ENCODE peak calls at places on chromosome 10, in ten cellular contexts. One of them, this sample, is unnamed. For H3K9me3, the result is how much of the 10 kb centered on the place peaks cover.

GRCh38 chr10:91127341-91128082 is 93.0 kb upstream of the PCGF5 start:
- DNase-seq in mammary epithelial cell: no peak
- DNase-seq in fibroblast of lung: no peak
- DNase-seq in colonic mucosa: no peak
- DNase-seq in lower lobe of right lung: no peak
- DNase-seq in Peyer's patch: no peak
- DNase-seq in thoracic aorta: no peak
- DNase-seq in uterus: no peak
- DNase-seq in upper lobe of right lung: no peak
- DNase-seq in left ventricle myocardium inferior: no peak
- DNase-seq in this sample: no peak

GRCh38 chr10:100535715-100536353 is at the start of gene HIF1AN:
- DNase-seq in mammary epithelial cell: peak
- DNase-seq in fibroblast of lung: peak
- DNase-seq in colonic mucosa: peak
- DNase-seq in lower lobe of right lung: peak
- DNase-seq in Peyer's patch: peak
- DNase-seq in thoracic aorta: peak
- DNase-seq in uterus: peak
- DNase-seq in upper lobe of right lung: peak
- DNase-seq in left ventricle myocardium inferior: peak
- DNase-seq in this sample: peak

GRCh38 chr10:110852255-110852896 is 19.4 kb upstream of the PDCD4 start:
- DNase-seq in mammary epithelial cell: peak
- DNase-seq in fibroblast of lung: peak
- DNase-seq in colonic mucosa: peak
- DNase-seq in lower lobe of right lung: no peak
- DNase-seq in Peyer's patch: peak
- DNase-seq in thoracic aorta: no peak
- DNase-seq in uterus: no peak
- DNase-seq in upper lobe of right lung: no peak
- DNase-seq in left ventricle myocardium inferior: no peak
- DNase-seq in this sample: no peak

GRCh38 chr10:100890696-100891271 is 22.0 kb upstream of the SLF2 start:
- DNase-seq in mammary epithelial cell: peak
- DNase-seq in fibroblast of lung: peak
- DNase-seq in colonic mucosa: no peak
- DNase-seq in lower lobe of right lung: no peak
- DNase-seq in Peyer's patch: peak
- DNase-seq in thoracic aorta: no peak
- DNase-seq in uterus: no peak
- DNase-seq in upper lobe of right lung: no peak
- DNase-seq in left ventricle myocardium inferior: no peak
- DNase-seq in this sample: no peak

GRCh38 chr10:69123747-69124557 is at the start of gene VPS26A:
- DNase-seq in mammary epithelial cell: peak
- DNase-seq in fibroblast of lung: peak
- DNase-seq in colonic mucosa: peak
- DNase-seq in lower lobe of right lung: peak
- DNase-seq in Peyer's patch: peak
- DNase-seq in thoracic aorta: peak
- DNase-seq in uterus: peak
- DNase-seq in upper lobe of right lung: peak
- DNase-seq in left ventricle myocardium inferior: peak
- DNase-seq in this sample: peak

GRCh38 chr10:1550291-1550595 is 187.1 kb downstream of the ADARB2 start:
- DNase-seq in mammary epithelial cell: no peak
- DNase-seq in fibroblast of lung: no peak
- DNase-seq in colonic mucosa: no peak
- DNase-seq in lower lobe of right lung: no peak
- DNase-seq in Peyer's patch: no peak
- DNase-seq in thoracic aorta: no peak
- DNase-seq in uterus: no peak
- DNase-seq in upper lobe of right lung: no peak
- DNase-seq in left ventricle myocardium inferior: no peak
- DNase-seq in this sample: no peak

GRCh38 chr10:3625959-3626751 is 158.9 kb downstream of the KLF6 start:
- DNase-seq in mammary epithelial cell: peak
- DNase-seq in fibroblast of lung: peak
- DNase-seq in colonic mucosa: no peak
- DNase-seq in lower lobe of right lung: no peak
- DNase-seq in Peyer's patch: no peak
- DNase-seq in thoracic aorta: no peak
- DNase-seq in uterus: no peak
- DNase-seq in upper lobe of right lung: no peak
- DNase-seq in left ventricle myocardium inferior: no peak
- DNase-seq in this sample: no peak

GRCh38 chr10:48491422-48492139 is 113.3 kb downstream of the ARHGAP22 start:
- DNase-seq in mammary epithelial cell: no peak
- DNase-seq in fibroblast of lung: no peak
- DNase-seq in colonic mucosa: peak
- DNase-seq in lower lobe of right lung: no peak
- DNase-seq in Peyer's patch: peak
- DNase-seq in thoracic aorta: no peak
- DNase-seq in uterus: no peak
- DNase-seq in upper lobe of right lung: peak
- DNase-seq in left ventricle myocardium inferior: no peak
- DNase-seq in this sample: no peak

GRCh38 chr10:84845628-84846261 is 517.4 kb downstream of the CCSER2 start:
- DNase-seq in mammary epithelial cell: no peak
- DNase-seq in fibroblast of lung: no peak
- DNase-seq in colonic mucosa: no peak
- DNase-seq in lower lobe of right lung: no peak
- DNase-seq in Peyer's patch: no peak
- DNase-seq in thoracic aorta: no peak
- DNase-seq in uterus: no peak
- DNase-seq in upper lobe of right lung: no peak
- DNase-seq in left ventricle myocardium inferior: no peak
- DNase-seq in this sample: no peak

GRCh38 chr10:128274938-128275337 is 148.7 kb upstream of the MKI67 start:
- DNase-seq in mammary epithelial cell: no peak
- DNase-seq in fibroblast of lung: no peak
- DNase-seq in colonic mucosa: no peak
- DNase-seq in lower lobe of right lung: no peak
- DNase-seq in Peyer's patch: no peak
- DNase-seq in thoracic aorta: no peak
- DNase-seq in uterus: no peak
- DNase-seq in upper lobe of right lung: no peak
- DNase-seq in left ventricle myocardium inferior: no peak
- DNase-seq in this sample: no peak

GRCh38 chr10:49076741-49077521 is 38.4 kb downstream of the VSTM4 start:
- DNase-seq in mammary epithelial cell: no peak
- DNase-seq in fibroblast of lung: peak
- DNase-seq in colonic mucosa: peak
- DNase-seq in lower lobe of right lung: no peak
- DNase-seq in Peyer's patch: no peak
- DNase-seq in thoracic aorta: no peak
- DNase-seq in uterus: no peak
- DNase-seq in upper lobe of right lung: no peak
- DNase-seq in left ventricle myocardium inferior: no peak
- DNase-seq in this sample: no peak

GRCh38 chr10:17365402-17365801 is 89.0 kb downstream of the ST8SIA6 start:
- DNase-seq in mammary epithelial cell: no peak
- DNase-seq in fibroblast of lung: no peak
- DNase-seq in colonic mucosa: no peak
- DNase-seq in lower lobe of right lung: no peak
- DNase-seq in Peyer's patch: no peak
- DNase-seq in thoracic aorta: no peak
- DNase-seq in uterus: no peak
- DNase-seq in upper lobe of right lung: no peak
- DNase-seq in left ventricle myocardium inferior: no peak
- DNase-seq in this sample: no peak

GRCh38 chr10:110850990-110851389 is 20.7 kb upstream of the PDCD4 start:
- DNase-seq in mammary epithelial cell: peak
- DNase-seq in fibroblast of lung: peak
- DNase-seq in colonic mucosa: no peak
- DNase-seq in lower lobe of right lung: no peak
- DNase-seq in Peyer's patch: peak
- DNase-seq in thoracic aorta: no peak
- DNase-seq in uterus: no peak
- DNase-seq in upper lobe of right lung: no peak
- DNase-seq in left ventricle myocardium inferior: no peak
- DNase-seq in this sample: no peak

GRCh38 chr10:75643405-75643804 is 212.0 kb downstream of the LRMDA start:
- DNase-seq in mammary epithelial cell: no peak
- DNase-seq in fibroblast of lung: no peak
- DNase-seq in colonic mucosa: no peak
- DNase-seq in lower lobe of right lung: no peak
- DNase-seq in Peyer's patch: no peak
- DNase-seq in thoracic aorta: no peak
- DNase-seq in uterus: no peak
- DNase-seq in upper lobe of right lung: no peak
- DNase-seq in left ventricle myocardium inferior: no peak
- DNase-seq in this sample: no peak

GRCh38 chr10:14617125-14617524 is 157.6 kb downstream of the FAM107B start:
- DNase-seq in mammary epithelial cell: no peak
- DNase-seq in fibroblast of lung: no peak
- DNase-seq in colonic mucosa: no peak
- DNase-seq in lower lobe of right lung: no peak
- DNase-seq in Peyer's patch: no peak
- DNase-seq in thoracic aorta: no peak
- DNase-seq in uterus: no peak
- DNase-seq in upper lobe of right lung: no peak
- DNase-seq in left ventricle myocardium inferior: no peak
- DNase-seq in this sample: no peak

GRCh38 chr10:79255007-79255507 is 92.2 kb upstream of the PPIF start:
- DNase-seq in mammary epithelial cell: no peak
- DNase-seq in fibroblast of lung: no peak
- DNase-seq in colonic mucosa: no peak
- DNase-seq in lower lobe of right lung: no peak
- DNase-seq in Peyer's patch: peak
- DNase-seq in thoracic aorta: no peak
- DNase-seq in uterus: no peak
- DNase-seq in upper lobe of right lung: no peak
- DNase-seq in left ventricle myocardium inferior: no peak
- DNase-seq in this sample: no peak

GRCh38 chr10:25675204-25675603 is 258.8 kb upstream of the MYO3A start:
- DNase-seq in mammary epithelial cell: no peak
- DNase-seq in fibroblast of lung: no peak
- DNase-seq in colonic mucosa: no peak
- DNase-seq in lower lobe of right lung: no peak
- DNase-seq in Peyer's patch: no peak
- DNase-seq in thoracic aorta: no peak
- DNase-seq in uterus: no peak
- DNase-seq in upper lobe of right lung: no peak
- DNase-seq in left ventricle myocardium inferior: no peak
- DNase-seq in this sample: no peak

GRCh38 chr10:34109952-34110702 is 705.0 kb downstream of the PARD3 start:
- DNase-seq in mammary epithelial cell: peak
- DNase-seq in fibroblast of lung: peak
- DNase-seq in colonic mucosa: no peak
- DNase-seq in lower lobe of right lung: no peak
- DNase-seq in Peyer's patch: no peak
- DNase-seq in thoracic aorta: no peak
- DNase-seq in uterus: no peak
- DNase-seq in upper lobe of right lung: no peak
- DNase-seq in left ventricle myocardium inferior: no peak
- DNase-seq in this sample: no peak

GRCh38 chr10:93352638-93353383 is 129.3 kb downstream of the MYOF start:
- DNase-seq in mammary epithelial cell: no peak
- DNase-seq in fibroblast of lung: peak
- DNase-seq in colonic mucosa: no peak
- DNase-seq in lower lobe of right lung: no peak
- DNase-seq in Peyer's patch: no peak
- DNase-seq in thoracic aorta: no peak
- DNase-seq in uterus: no peak
- DNase-seq in upper lobe of right lung: no peak
- DNase-seq in left ventricle myocardium inferior: no peak
- DNase-seq in this sample: no peak
- H3K9me3 ChIP-seq in mammary epithelial cell: under half
- H3K9me3 ChIP-seq in fibroblast of lung: under half
- H3K9me3 ChIP-seq in colonic mucosa: under half
- H3K9me3 ChIP-seq in lower lobe of right lung: under half
- H3K9me3 ChIP-seq in Peyer's patch: under half
- H3K9me3 ChIP-seq in thoracic aorta: under half
- H3K9me3 ChIP-seq in uterus: under half
- H3K9me3 ChIP-seq in upper lobe of right lung: under half
- H3K9me3 ChIP-seq in left ventricle myocardium inferior: under half
- H3K9me3 ChIP-seq in this sample: under half

DNA sequence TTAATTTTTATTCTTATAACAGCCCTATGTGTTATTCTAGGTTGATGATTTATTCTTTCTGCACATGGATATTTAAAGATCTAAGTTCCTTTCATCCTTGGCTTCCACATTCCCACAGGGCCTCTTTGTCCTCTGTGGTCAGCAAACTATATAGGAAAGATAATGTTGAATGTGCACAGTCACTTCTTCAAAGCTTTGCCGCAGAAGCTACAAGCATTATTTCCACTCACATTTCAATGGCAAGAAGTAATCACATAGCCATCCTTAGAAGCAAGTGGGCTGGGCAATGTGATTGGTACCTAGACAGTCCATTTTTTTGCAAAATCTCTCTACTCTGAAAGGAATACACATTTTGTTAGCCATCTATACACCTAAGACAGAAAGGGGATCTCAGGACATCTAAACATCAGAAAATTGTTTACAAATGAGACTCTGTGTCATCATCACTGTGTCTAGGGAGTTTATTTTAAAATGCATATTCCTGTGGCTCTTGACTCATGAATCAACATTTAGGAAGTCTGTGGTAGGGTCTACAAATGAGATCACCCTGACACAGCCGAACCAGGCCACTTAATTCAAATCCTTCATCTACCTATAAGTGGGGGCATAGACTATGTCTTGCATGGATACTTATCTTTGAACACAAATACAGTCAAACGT is 1060.5 kb downstream of the XPNPEP1 start:
- DNase-seq in mammary epithelial cell: no peak
- DNase-seq in fibroblast of lung: peak
- DNase-seq in colonic mucosa: no peak
- DNase-seq in lower lobe of right lung: no peak
- DNase-seq in Peyer's patch: no peak
- DNase-seq in thoracic aorta: no peak
- DNase-seq in uterus: no peak
- DNase-seq in upper lobe of right lung: no peak
- DNase-seq in left ventricle myocardium inferior: no peak
- DNase-seq in this sample: no peak
- H3K9me3 ChIP-seq in mammary epithelial cell: under half
- H3K9me3 ChIP-seq in fibroblast of lung: under half
- H3K9me3 ChIP-seq in colonic mucosa: under half
- H3K9me3 ChIP-seq in lower lobe of right lung: under half
- H3K9me3 ChIP-seq in Peyer's patch: under half
- H3K9me3 ChIP-seq in thoracic aorta: under half
- H3K9me3 ChIP-seq in uterus: under half
- H3K9me3 ChIP-seq in upper lobe of right lung: under half
- H3K9me3 ChIP-seq in left ventricle myocardium inferior: under half
- H3K9me3 ChIP-seq in this sample: under half

GRCh38 chr10:130766071-130766470 is 545.5 kb downstream of the TCERG1L start:
- DNase-seq in mammary epithelial cell: no peak
- DNase-seq in fibroblast of lung: no peak
- DNase-seq in colonic mucosa: no peak
- DNase-seq in lower lobe of right lung: no peak
- DNase-seq in Peyer's patch: no peak
- DNase-seq in thoracic aorta: no peak
- DNase-seq in uterus: no peak
- DNase-seq in upper lobe of right lung: peak
- DNase-seq in left ventricle myocardium inferior: no peak
- DNase-seq in this sample: peak
- H3K9me3 ChIP-seq in mammary epithelial cell: half or more
- H3K9me3 ChIP-seq in fibroblast of lung: under half
- H3K9me3 ChIP-seq in colonic mucosa: under half
- H3K9me3 ChIP-seq in lower lobe of right lung: under half
- H3K9me3 ChIP-seq in Peyer's patch: under half
- H3K9me3 ChIP-seq in thoracic aorta: under half
- H3K9me3 ChIP-seq in uterus: under half
- H3K9me3 ChIP-seq in upper lobe of right lung: under half
- H3K9me3 ChIP-seq in left ventricle myocardium inferior: under half
- H3K9me3 ChIP-seq in this sample: under half

GRCh38 chr10:122999347-122999746 is 9.2 kb downstream of the IKZF5 start:
- DNase-seq in mammary epithelial cell: no peak
- DNase-seq in fibroblast of lung: no peak
- DNase-seq in colonic mucosa: no peak
- DNase-seq in lower lobe of right lung: no peak
- DNase-seq in Peyer's patch: no peak
- DNase-seq in thoracic aorta: no peak
- DNase-seq in uterus: no peak
- DNase-seq in upper lobe of right lung: no peak
- DNase-seq in left ventricle myocardium inferior: no peak
- DNase-seq in this sample: no peak
- H3K9me3 ChIP-seq in mammary epithelial cell: under half
- H3K9me3 ChIP-seq in fibroblast of lung: under half
- H3K9me3 ChIP-seq in colonic mucosa: under half
- H3K9me3 ChIP-seq in lower lobe of right lung: under half
- H3K9me3 ChIP-seq in Peyer's patch: under half
- H3K9me3 ChIP-seq in thoracic aorta: under half
- H3K9me3 ChIP-seq in uterus: under half
- H3K9me3 ChIP-seq in upper lobe of right lung: under half
- H3K9me3 ChIP-seq in left ventricle myocardium inferior: under half
- H3K9me3 ChIP-seq in this sample: under half

This sample was measured in tibial artery.